ENCODE peak calls at places on chromosomes 16 and 17, in seven cellular contexts. Z, Y, X, P, F, G and B are unnamed samples.

GRCh38 chr16:67022531-67023214 is 6.3 kb upstream of the CBFB start:
- DNase-seq in F (peak; percentile 56), X (peak; percentile 8), G (no peak), P (peak; percentile 6), Z (no peak), Y (no peak), B (no peak)

GRCh38 chr16:47726031-47726675 is 265.0 kb downstream of the PHKB start:
- DNase-seq in X (no peak), Z (no peak), Y (no peak), G (no peak), P (no peak), F (no peak), B (no peak)

GRCh38 chr17:39928868-39929651 is 1.5 kb downstream of the LRRC3C start:
- DNase-seq in G (peak; percentile 96), Z (no peak), P (peak; percentile 87), Y (no peak), X (no peak), F (peak; percentile 85), B (no peak)

GRCh38 chr17:80252871-80253270 is 7.8 kb upstream of the RNF213 start:
- DNase-seq in X (peak; percentile 76), Z (peak; percentile 46), Y (no peak), G (no peak), P (no peak), F (peak; percentile 83), B (peak; percentile 87)

GRCh38 chr17:81328489-81328888 is 33.4 kb upstream of the SLC38A10 start:
- DNase-seq in Z (peak; percentile 87), P (no peak), Y (no peak), F (peak; percentile 19), X (no peak), G (no peak), B (no peak)

GRCh38 chr17:5027921-5028320 is 7.3 kb downstream of the SLC52A1 start:
- DNase-seq in P (no peak), F (no peak), G (no peak), X (no peak), Z (no peak), Y (no peak), B (no peak)

GRCh38 chr17:7732981-7733557 is 15.5 kb downstream of the DNAH2 start:
- DNase-seq in F (no peak), X (no peak), G (no peak), Y (no peak), P (no peak), Z (no peak), B (no peak)

GRCh38 chr17:73249700-73250099 is 12.0 kb downstream of the CPSF4L start:
- DNase-seq in P (no peak), F (no peak), Z (no peak), G (no peak), Y (no peak), X (no peak), B (no peak)

GRCh38 chr16:31480851-31481250 is 2.1 kb upstream of the SLC5A2 start:
- DNase-seq in Z (no peak), X (no peak), G (no peak), Y (no peak), P (peak; percentile 34), F (no peak), B (no peak)

GRCh38 chr17:13031718-13032350 is 14.0 kb upstream of the ELAC2 start:
- DNase-seq in Z (peak; percentile 28), G (no peak), Y (no peak), F (peak; percentile 70), X (peak; percentile 39), P (peak; percentile 18), B (peak; percentile 58)

GRCh38 chr16:4064950-4065352 is 51.3 kb downstream of the ADCY9 start:
- DNase-seq in X (no peak), P (no peak), Y (no peak), F (no peak), Z (no peak), G (no peak), B (no peak)

GRCh38 chr17:17514993-17515920 is 19.1 kb upstream of the RASD1 start:
- DNase-seq in Z (no peak), X (no peak), Y (peak; percentile 42), F (no peak), G (no peak), P (no peak), B (no peak)

GRCh38 chr17:79010304-79010646 is 711 bp upstream of the CANT1 start:
- DNase-seq in Z (no peak), F (no peak), P (no peak), Y (peak; percentile 51), G (no peak), X (no peak), B (no peak)

GRCh38 chr17:30477758-30478115 is 529 bp downstream of the GOSR1 start:
- DNase-seq in P (no peak), F (no peak), X (no peak), Y (no peak), Z (no peak), G (no peak), B (no peak)

GRCh38 chr17:66331038-66331816 is 28.8 kb downstream of the PRKCA start:
- DNase-seq in Z (no peak), P (no peak), G (no peak), F (no peak), Y (no peak), X (no peak), B (no peak)

GRCh38 chr17:59899099-59899498 is 6.2 kb downstream of the RPS6KB1 start:
- DNase-seq in G (no peak), F (no peak), X (no peak), P (no peak), Y (no peak), Z (no peak), B (no peak)

GRCh38 chr16:46972971-46973456 is 460 bp downstream of the DNAJA2 start:
- DNase-seq in F (peak; percentile 16), X (peak; percentile 50), Y (peak; percentile 71), P (no peak), Z (peak; percentile 30), G (peak; percentile 57), B (peak; percentile 68)

GRCh38 chr16:28526201-28527099 is 12.3 kb downstream of the NUPR1 start:
- DNase-seq in G (no peak), Y (no peak), P (no peak), Z (no peak), X (no peak), F (no peak), B (no peak)

GRCh38 chr17:34081269-34081668 is 173.8 kb upstream of the CCL2 start:
- DNase-seq in X (no peak), Y (no peak), Z (no peak), P (no peak), G (no peak), F (peak; percentile 25), B (no peak)

GRCh38 chr17:45108595-45109521 is 23.5 kb downstream of the PLCD3 start:
- DNase-seq in P (peak; percentile 47), Y (no peak), F (peak; percentile 39), X (no peak), Z (no peak), G (no peak), B (no peak)

GRCh38 chr16:3182608-3183444 is 5.2 kb upstream of the OR1F1 start:
- DNase-seq in Z (no peak), G (no peak), Y (no peak), X (peak; percentile 38), F (peak; percentile 52), P (peak; percentile 45), B (peak; percentile 68)

GRCh38 chr17:48570325-48571023 is 7.7 kb downstream of the HOXB4 start:
- DNase-seq in G (no peak), X (no peak), P (peak; percentile 68), Z (no peak), Y (no peak), F (no peak), B (no peak)
- H3K4me1 ChIP-seq in G (peaks cover 6% of the 10 kb centered on the region), X (peaks cover 55% of the 10 kb centered on the region), P (peaks cover 88% of the 10 kb centered on the region), Z (no peaks in the 10 kb centered on the region), Y (no peaks in the 10 kb centered on the region), F (peaks cover 8% of the 10 kb centered on the region), B (peaks cover 27% of the 10 kb centered on the region)

GRCh38 chr17:1641065-1641403 is 4.5 kb downstream of the SCARF1 start:
- DNase-seq in Y (peak; percentile 49), G (no peak), F (no peak), X (no peak), Z (no peak), P (no peak), B (no peak)
- TF ChIP-seq CTCF in Y (no peak), G (no peak), F (no peak), X (no peak), Z (no peak), P (no peak), B (no peak)

DNA sequence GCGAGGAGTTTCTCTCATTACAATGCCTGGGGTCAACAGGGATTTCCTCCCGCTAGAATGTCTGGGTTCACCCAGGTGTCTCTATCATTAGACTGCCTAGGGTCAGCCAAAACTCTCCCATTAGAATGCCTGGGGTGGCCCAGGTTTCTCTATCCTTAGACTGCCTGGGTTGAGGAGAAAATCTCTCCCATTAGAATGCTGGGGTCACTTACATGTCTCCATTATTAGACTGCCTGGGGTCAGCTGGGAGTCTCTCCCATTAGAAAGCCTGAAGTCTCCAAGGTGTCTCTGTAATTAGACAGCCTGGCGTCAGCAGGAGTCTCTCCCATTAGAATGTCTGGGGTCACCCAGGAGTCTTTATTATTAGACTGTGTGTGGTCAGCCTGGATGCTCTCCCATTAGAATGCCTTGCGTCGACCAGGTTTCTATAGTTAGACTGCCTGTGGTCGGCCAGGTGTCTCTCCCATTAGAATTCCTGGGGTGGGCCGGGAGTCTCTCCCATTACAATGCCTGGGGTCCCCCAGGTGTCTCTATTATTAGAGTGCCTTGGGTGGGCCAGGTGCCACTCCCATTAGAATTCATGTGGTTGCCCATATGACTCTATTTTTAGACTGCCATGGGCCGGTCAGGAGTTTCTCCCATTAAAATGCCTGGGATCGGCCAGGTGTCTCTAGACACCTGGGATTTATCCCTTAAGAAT is 2272.1 kb downstream of the TP53TG3F start:
- DNase-seq in X (no peak), P (no peak), F (no peak), G (no peak), Z (no peak), Y (no peak), B (no peak)
- H3K9me3 ChIP-seq in X (no peaks in the 10 kb centered on the region), P (no peaks in the 10 kb centered on the region), F (no peaks in the 10 kb centered on the region), G (no peaks in the 10 kb centered on the region), Z (no peaks in the 10 kb centered on the region), Y (peaks cover 7% of the 10 kb centered on the region), B (peaks cover 2% of the 10 kb centered on the region)

DNA sequence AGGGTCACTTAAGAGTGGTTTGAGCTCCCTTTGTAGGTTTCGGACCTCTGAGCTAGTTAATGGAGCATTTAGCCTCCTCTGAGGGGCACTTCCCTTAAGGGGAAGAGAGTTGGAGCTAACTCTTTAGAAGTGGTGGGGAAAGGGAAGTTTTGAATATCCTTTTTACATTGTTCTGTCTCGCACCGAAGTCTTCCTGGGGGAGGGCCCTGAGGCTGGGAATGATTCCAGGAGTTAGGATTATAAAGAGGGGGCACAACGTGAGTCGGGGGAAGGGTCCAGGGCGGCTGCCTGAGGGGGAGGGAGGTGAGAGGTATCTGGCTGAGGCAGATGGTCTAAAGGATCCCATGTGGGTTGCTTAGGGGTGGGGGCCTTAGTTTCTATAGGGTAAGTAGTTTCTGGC is 32.3 kb downstream of the SEC14L1 start:
- DNase-seq in Y (no peak), X (no peak), G (no peak), F (no peak), P (peak; percentile 51), Z (no peak), B (no peak)
- H3K4me1 ChIP-seq in Y (peaks cover 33% of the 10 kb centered on the region), X (no peaks in the 10 kb centered on the region), G (no peaks in the 10 kb centered on the region), F (no peaks in the 10 kb centered on the region), P (peaks cover 66% of the 10 kb centered on the region), Z (peaks cover 31% of the 10 kb centered on the region), B (peaks cover 32% of the 10 kb centered on the region)

GRCh38 chr16:56068816-56069215 is 122.5 kb upstream of the GNAO1 start:
- DNase-seq in G (no peak), X (no peak), F (no peak), Z (no peak), Y (no peak), P (no peak), B (no peak)
- TF ChIP-seq CTCF in G (no peak), X (no peak), F (no peak), Z (no peak), Y (no peak), P (no peak), B (no peak)